ENCODE peak calls at places on chromosomes 4 and X, in ten cellular contexts. L is effector CD4-positive, alpha-beta T cell; S is HCEC 1CT; O is GM13977; W is GM23248; Q is NCI-H1092; A is kidney tubule cell; M is NCI-H1105; P is caudate nucleus; F is NCI-H146. T is an unnamed sample.

GRCh38 chr4:7581477-7581876 is 146.7 kb upstream of the PSAPL1 start:
- DNase-seq in P (no peak), S (no peak), W (peak; percentile 18), A (no peak), O (no peak), M (no peak), F (no peak), Q (no peak), L (no peak), T (no peak)

GRCh38 chr4:152805071-152805650 is 25.4 kb downstream of the ARFIP1 start:
- DNase-seq in W (no peak), P (no peak), O (no peak), A (no peak), Q (no peak), F (no peak), L (no peak), S (no peak), M (no peak), T (no peak)

GRCh38 chr4:40292313-40292759 is 42.8 kb upstream of the CHRNA9 start:
- DNase-seq in S (peak; percentile 22), Q (no peak), P (no peak), L (no peak), M (no peak), O (no peak), W (peak; percentile 35), A (peak; percentile 70), F (no peak), T (no peak)

GRCh38 chr4:95018845-95019244 is 261.1 kb downstream of the BMPR1B start:
- DNase-seq in W (no peak), M (no peak), F (no peak), O (no peak), L (no peak), S (no peak), Q (no peak), P (no peak), A (no peak), T (no peak)

GRCh38 chr4:67468801-67469200 is 76.5 kb downstream of the CENPC start:
- DNase-seq in W (no peak), Q (no peak), F (no peak), M (no peak), O (no peak), A (no peak), P (no peak), L (no peak), S (no peak), T (no peak)

GRCh38 chrX:154734101-154734781 is 16.6 kb downstream of the GAB3 start:
- DNase-seq in L (peak; percentile 16), P (no peak), W (peak; percentile 60), F (no peak), Q (no peak), A (peak; percentile 9), O (no peak), S (peak; percentile 72), M (no peak), T (no peak)

GRCh38 chr4:138595171-138595570 is 353.0 kb upstream of the SLC7A11 start:
- DNase-seq in M (no peak), W (no peak), A (no peak), O (no peak), Q (no peak), S (no peak), L (no peak), F (no peak), P (no peak), T (no peak)

GRCh38 chr4:74038161-74039064 is at the start of gene CXCL3:
- DNase-seq in Q (no peak), L (no peak), A (peak; percentile 85), W (peak; percentile 69), O (peak; percentile 7), P (peak; percentile 17), S (peak; percentile 53), M (peak; percentile 9), F (peak; percentile 25), T (no peak)

GRCh38 chr4:35025152-35025834 is 1219.0 kb downstream of the ARAP2 start:
- DNase-seq in O (no peak), F (no peak), S (peak; percentile 3), P (no peak), L (no peak), Q (no peak), A (no peak), W (no peak), M (no peak), T (no peak)

GRCh38 chr4:141486375-141486997 is 149.9 kb upstream of the IL15 start:
- DNase-seq in S (peak; percentile 86), O (no peak), L (no peak), P (no peak), W (peak; percentile 93), M (no peak), Q (no peak), A (peak; percentile 45), F (no peak), T (no peak)

T was measured in T-helper 9 cell.